ENCODE peak calls at places on chromosomes 3 and 15, in four cellular contexts. R is right cardiac atrium, Y is hypothalamus, Z is HFFc6. S is an unnamed sample.

GRCh38 chr3:50459792-50460191 is 43.6 kb downstream of the CACNA2D2 start:
- DNase-seq in R (no peak), Y (no peak), Z (no peak), S (no peak)

GRCh38 chr3:133996251-133996661 is 33.5 kb downstream of the SLCO2A1 start:
- DNase-seq in Z (no peak), R (no peak), Y (no peak), S (no peak)

GRCh38 chr3:110755345-110755744 is 316.3 kb upstream of the NECTIN3 start:
- DNase-seq in Y (no peak), R (no peak), Z (no peak), S (no peak)

GRCh38 chr3:38084019-38084968 is 45.3 kb downstream of the DLEC1 start:
- DNase-seq in R (peak; percentile 60), Z (no peak), Y (no peak), S (peak; percentile 60)

GRCh38 chr15:31269961-31270575 is 56.6 kb upstream of the KLF13 start:
- DNase-seq in Y (no peak), Z (no peak), R (no peak), S (no peak)

GRCh38 chr3:157067114-157067513 is 92.8 kb downstream of the CCNL1 start:
- DNase-seq in Z (no peak), Y (no peak), R (peak; percentile 47), S (no peak)

GRCh38 chr3:127182848-127183714 is 9.8 kb upstream of the PRR23E start:
- DNase-seq in R (peak; percentile 46), Z (no peak), Y (no peak), S (no peak)

GRCh38 chr15:90184786-90185704 is 16.1 kb upstream of the SEMA4B start:
- DNase-seq in Z (no peak), R (peak; percentile 89), Y (peak; percentile 57), S (peak; percentile 91)

GRCh38 chr3:45864760-45865567 is 21.4 kb upstream of the CCR9 start:
- DNase-seq in Z (no peak), Y (no peak), R (no peak), S (no peak)

GRCh38 chr3:193942516-193943055 is 193.4 kb upstream of the HES1 start:
- DNase-seq in R (no peak), Z (no peak), Y (no peak), S (no peak)

GRCh38 chr3:125125822-125126245 is 70.0 kb upstream of the HEG1 start:
- DNase-seq in R (no peak), Z (peak; percentile 98), Y (no peak), S (peak; percentile 50)

GRCh38 chr3:171149717-171150116 is 123.2 kb upstream of the SLC2A2 start:
- DNase-seq in Y (no peak), R (no peak), Z (no peak), S (no peak)

GRCh38 chr3:38578551-38578950 is 70.9 kb downstream of the SCN5A start:
- DNase-seq in Z (no peak), R (no peak), Y (no peak), S (no peak)

GRCh38 chr3:101722394-101723173 is 1.8 kb upstream of the CEP97 start:
- DNase-seq in Y (no peak), R (peak; percentile 52), Z (no peak), S (no peak)

GRCh38 chr3:177758131-177758530 is 560.8 kb upstream of the TBL1XR1 start:
- DNase-seq in R (no peak), Y (no peak), Z (no peak), S (no peak)

GRCh38 chr3:44338010-44338827 is at the start of gene TCAIM:
- DNase-seq in Y (peak; percentile 97), R (peak; percentile 99), Z (peak; percentile 97), S (peak; percentile 98)

GRCh38 chr3:80750637-80751036 is 982.8 kb upstream of the ROBO1 start:
- DNase-seq in R (no peak), Z (no peak), Y (no peak), S (no peak)

GRCh38 chr3:54120657-54121403 is 1.5 kb upstream of the CACNA2D3 start:
- DNase-seq in Z (no peak), R (peak; percentile 65), Y (no peak), S (no peak)

GRCh38 chr3:127867986-127868385 is 45.7 kb upstream of the MGLL start:
- DNase-seq in Z (peak; percentile 60), Y (no peak), R (no peak), S (no peak)

GRCh38 chr3:127182446-127182845 is 10.5 kb upstream of the PRR23E start:
- DNase-seq in Y (no peak), Z (no peak), R (no peak), S (no peak)

GRCh38 chr3:40878464-40878905 is 320.8 kb upstream of the CTNNB1 start:
- DNase-seq in Y (no peak), R (no peak), Z (no peak), S (no peak)

GRCh38 chr3:129119365-129120100 is 2.1 kb downstream of the RAB43 start:
- DNase-seq in R (no peak), Z (no peak), Y (no peak), S (peak; percentile 86)

GRCh38 chr3:29581311-29581710 is 300.4 kb downstream of the RBMS3 start:
- DNase-seq in Y (no peak), Z (no peak), R (no peak), S (no peak)

GRCh38 chr3:23913873-23914743 is 2.7 kb downstream of the NKIRAS1 start:
- DNase-seq in Y (no peak), Z (no peak), R (no peak), S (peak; percentile 32)

GRCh38 chr15:65939901-65940617 is 70.8 kb downstream of the RAB11A start:
- DNase-seq in R (no peak), Z (peak; percentile 91), Y (no peak), S (no peak)

GRCh38 chr3:9994086-9994844 is 7.6 kb upstream of the EMC3 start:
- DNase-seq in Y (no peak), R (no peak), Z (no peak), S (no peak)

GRCh38 chr3:190552969-190553759 is 39.3 kb downstream of the IL1RAP start:
- DNase-seq in R (no peak), Y (no peak), Z (no peak), S (no peak)

S was measured in HuH-7.